ENCODE peak calls at places on chromosomes 11 and 22, in five cellular contexts. P is T-helper 9 cell; K is SHP77 treated with DMSO at 0.1 percent for 48 hours; Y is effector memory CD4-positive, alpha-beta T cell; F is stimulated activated naive CD4-positive, alpha-beta T cell treated with Interleukin-2 at 50 U/mL for 16 hours. S is an unnamed sample.

GRCh38 chr11:133176748-133177147 is 355.6 kb downstream of the OPCML start:
- DNase-seq in F (no peak), P (no peak), K (no peak), Y (no peak), S (no peak)

GRCh38 chr11:19988598-19988997 is 171.7 kb downstream of the DBX1 start:
- DNase-seq in K (no peak), P (no peak), F (no peak), Y (no peak), S (no peak)

GRCh38 chr22:45787770-45788169 is 116.1 kb downstream of the ATXN10 start:
- DNase-seq in K (no peak), F (no peak), P (no peak), Y (no peak), S (no peak)

GRCh38 chr11:61892085-61892370 is 683 bp upstream of the FADS3 start:
- DNase-seq in P (no peak), K (no peak), Y (no peak), F (peak), S (no peak)

GRCh38 chr22:17237031-17237668 is 17.9 kb upstream of the ADA2 start:
- DNase-seq in P (no peak), F (no peak), Y (no peak), K (no peak), S (peak)

GRCh38 chr11:82398300-82398815 is 335.3 kb downstream of the FAM181B start:
- DNase-seq in K (no peak), F (no peak), P (no peak), Y (no peak), S (no peak)

GRCh38 chr11:6472934-6473333 is 807 bp downstream of the TRIM3 start:
- DNase-seq in P (no peak), F (no peak), K (no peak), Y (no peak), S (no peak)

GRCh38 chr22:45290410-45290936 is 5.7 kb downstream of the UPK3A start:
- DNase-seq in K (peak), F (no peak), Y (no peak), P (no peak), S (peak)

GRCh38 chr11:72575533-72576170 is 98.6 kb downstream of the PDE2A start:
- DNase-seq in K (no peak), P (no peak), F (no peak), Y (no peak), S (peak)

GRCh38 chr11:113114452-113115027 is 153.3 kb downstream of the NCAM1 start:
- DNase-seq in Y (no peak), F (no peak), P (no peak), K (peak), S (no peak)

GRCh38 chr11:35006389-35007128 is 90.1 kb downstream of the PDHX start:
- DNase-seq in Y (peak), P (no peak), K (no peak), F (peak), S (peak)

GRCh38 chr11:18669211-18669593 is 29.4 kb upstream of the TMEM86A start:
- DNase-seq in K (no peak), P (peak), Y (peak), F (peak), S (no peak)

GRCh38 chr11:2587132-2587930 is 112.5 kb downstream of the KCNQ1OT1 start:
- DNase-seq in P (no peak), F (no peak), Y (no peak), K (no peak), S (peak)

GRCh38 chr11:104908186-104908531 is 9.9 kb upstream of the CASP12 start:
- DNase-seq in F (no peak), Y (no peak), P (no peak), K (no peak), S (no peak)

GRCh38 chr11:129286813-129287212 is 88.8 kb upstream of the BARX2 start:
- DNase-seq in F (no peak), P (no peak), Y (no peak), K (peak), S (no peak)

GRCh38 chr11:46896719-46897406 is 21.5 kb downstream of the LRP4 start:
- DNase-seq in Y (no peak), P (no peak), F (no peak), K (peak), S (no peak)

GRCh38 chr22:22834204-22834603 is 53.4 kb upstream of the IGLL5 start:
- DNase-seq in Y (no peak), F (no peak), P (no peak), K (no peak), S (no peak)

GRCh38 chr22:46744581-46744980 is 6.5 kb upstream of the CERK start:
- DNase-seq in K (no peak), F (no peak), P (no peak), Y (no peak), S (no peak)

GRCh38 chr11:69636512-69636866 is 4.5 kb upstream of the CCND1 start:
- DNase-seq in Y (no peak), K (no peak), P (no peak), F (no peak), S (no peak)

GRCh38 chr11:100964400-100964799 is 165.2 kb downstream of the PGR start:
- DNase-seq in P (no peak), Y (no peak), K (no peak), F (no peak), S (no peak)

GRCh38 chr11:8009856-8010255 is 22.7 kb downstream of the EIF3F start:
- DNase-seq in P (no peak), F (no peak), Y (no peak), K (no peak), S (no peak)

GRCh38 chr11:69416123-69416475 is 65.4 kb upstream of the LINC01488 start:
- DNase-seq in F (no peak), Y (no peak), P (no peak), K (no peak), S (no peak)

GRCh38 chr11:103652013-103652412 is 384.4 kb upstream of the DDI1 start:
- DNase-seq in K (no peak), Y (no peak), F (no peak), P (no peak), S (no peak)

GRCh38 chr11:2466869-2467694 is 22.3 kb downstream of the KCNQ1 start:
- DNase-seq in P (no peak), Y (no peak), F (no peak), K (no peak), S (no peak)

GRCh38 chr11:111520565-111520964 is 6.0 kb downstream of the HOATZ start:
- DNase-seq in K (no peak), P (no peak), F (no peak), Y (no peak), S (no peak)

GRCh38 chr22:48931452-48931851 is 896.2 kb downstream of the BRD1 start:
- DNase-seq in P (no peak), K (no peak), F (no peak), Y (no peak), S (no peak)

GRCh38 chr11:6618117-6619020 is 853 bp downstream of the TPP1 start:
- DNase-seq in K (no peak), P (peak), Y (peak), F (peak), S (peak)

GRCh38 chr11:44268073-44268806 is 41.7 kb downstream of the ALX4 start:
- DNase-seq in P (no peak), F (no peak), Y (no peak), K (no peak), S (no peak)